ENCODE peak calls at places on chromosome 2, in six cellular contexts. One of them, this sample, is unnamed.

GRCh38 chr2:30300456-30301221 is 69.3 kb downstream of the LBH start:
- DNase-seq in heart right ventricle: peak; percentile 43
- DNase-seq in DND-41: no peak
- DNase-seq in tibial artery: no peak
- DNase-seq in stomach: no peak
- DNase-seq in cardiac muscle cell: peak; percentile 41
- DNase-seq in this sample: no peak

GRCh38 chr2:148565272-148565894 is 79.2 kb upstream of the EPC2 start:
- DNase-seq in heart right ventricle: no peak
- DNase-seq in DND-41: no peak
- DNase-seq in tibial artery: no peak
- DNase-seq in stomach: no peak
- DNase-seq in cardiac muscle cell: peak; percentile 16
- DNase-seq in this sample: no peak

GRCh38 chr2:226644342-226644957 is 155.2 kb downstream of the IRS1 start:
- DNase-seq in heart right ventricle: peak; percentile 34
- DNase-seq in DND-41: no peak
- DNase-seq in tibial artery: no peak
- DNase-seq in stomach: no peak
- DNase-seq in cardiac muscle cell: peak; percentile 71
- DNase-seq in this sample: no peak

GRCh38 chr2:213640742-213641425 is 356.6 kb downstream of the SPAG16 start:
- DNase-seq in heart right ventricle: no peak
- DNase-seq in DND-41: no peak
- DNase-seq in tibial artery: no peak
- DNase-seq in stomach: no peak
- DNase-seq in cardiac muscle cell: no peak
- DNase-seq in this sample: no peak

GRCh38 chr2:117983040-117983439 is 30.8 kb downstream of the CCDC93 start:
- DNase-seq in heart right ventricle: no peak
- DNase-seq in DND-41: no peak
- DNase-seq in tibial artery: no peak
- DNase-seq in stomach: no peak
- DNase-seq in cardiac muscle cell: peak; percentile 43
- DNase-seq in this sample: no peak

GRCh38 chr2:189466656-189467055 is 25.4 kb downstream of the WDR75 start:
- DNase-seq in heart right ventricle: peak; percentile 26
- DNase-seq in DND-41: no peak
- DNase-seq in tibial artery: no peak
- DNase-seq in stomach: no peak
- DNase-seq in cardiac muscle cell: peak; percentile 73
- DNase-seq in this sample: no peak

GRCh38 chr2:175154670-175155082 is 13.3 kb downstream of the ATF2 start:
- DNase-seq in heart right ventricle: no peak
- DNase-seq in DND-41: no peak
- DNase-seq in tibial artery: no peak
- DNase-seq in stomach: no peak
- DNase-seq in cardiac muscle cell: peak; percentile 76
- DNase-seq in this sample: no peak

GRCh38 chr2:19371996-19372582 is 13.7 kb upstream of the OSR1 start:
- DNase-seq in heart right ventricle: no peak
- DNase-seq in DND-41: no peak
- DNase-seq in tibial artery: no peak
- DNase-seq in stomach: no peak
- DNase-seq in cardiac muscle cell: peak; percentile 52
- DNase-seq in this sample: no peak

GRCh38 chr2:67846341-67847070 is 216.3 kb downstream of the C1D start:
- DNase-seq in heart right ventricle: peak; percentile 81
- DNase-seq in DND-41: peak; percentile 46
- DNase-seq in tibial artery: peak; percentile 85
- DNase-seq in stomach: peak; percentile 90
- DNase-seq in cardiac muscle cell: peak; percentile 97
- DNase-seq in this sample: no peak

GRCh38 chr2:242085941-242086621 is 216.6 kb downstream of the RTP5 start:
- DNase-seq in heart right ventricle: peak; percentile 48
- DNase-seq in DND-41: peak; percentile 25
- DNase-seq in tibial artery: peak; percentile 51
- DNase-seq in stomach: peak; percentile 64
- DNase-seq in cardiac muscle cell: peak; percentile 62
- DNase-seq in this sample: no peak

GRCh38 chr2:233990261-233990798 is 60.2 kb upstream of the SPP2 start:
- DNase-seq in heart right ventricle: no peak
- DNase-seq in DND-41: peak; percentile 26
- DNase-seq in tibial artery: no peak
- DNase-seq in stomach: peak; percentile 46
- DNase-seq in cardiac muscle cell: no peak
- DNase-seq in this sample: peak; percentile 52

GRCh38 chr2:162090109-162090508 is 16.1 kb upstream of the DPP4 start:
- DNase-seq in heart right ventricle: no peak
- DNase-seq in DND-41: no peak
- DNase-seq in tibial artery: no peak
- DNase-seq in stomach: no peak
- DNase-seq in cardiac muscle cell: peak; percentile 28
- DNase-seq in this sample: no peak

GRCh38 chr2:46509804-46510203 is 30.4 kb downstream of the TMEM247 start:
- DNase-seq in heart right ventricle: no peak
- DNase-seq in DND-41: no peak
- DNase-seq in tibial artery: no peak
- DNase-seq in stomach: no peak
- DNase-seq in cardiac muscle cell: no peak
- DNase-seq in this sample: no peak

GRCh38 chr2:239830718-239831271 is 194.3 kb downstream of the NDUFA10 start:
- DNase-seq in heart right ventricle: no peak
- DNase-seq in DND-41: no peak
- DNase-seq in tibial artery: no peak
- DNase-seq in stomach: peak; percentile 24
- DNase-seq in cardiac muscle cell: no peak
- DNase-seq in this sample: no peak

GRCh38 chr2:196077821-196078220 is 9.2 kb upstream of the DNAH7 start:
- DNase-seq in heart right ventricle: no peak
- DNase-seq in DND-41: no peak
- DNase-seq in tibial artery: no peak
- DNase-seq in stomach: no peak
- DNase-seq in cardiac muscle cell: no peak
- DNase-seq in this sample: no peak

GRCh38 chr2:64453710-64454315 is at the start of gene LGALSL:
- DNase-seq in heart right ventricle: peak; percentile 72
- DNase-seq in DND-41: no peak
- DNase-seq in tibial artery: peak; percentile 74
- DNase-seq in stomach: peak; percentile 90
- DNase-seq in cardiac muscle cell: peak; percentile 57
- DNase-seq in this sample: peak; percentile 22

GRCh38 chr2:133760366-133760765 is 192.1 kb upstream of the NCKAP5 start:
- DNase-seq in heart right ventricle: no peak
- DNase-seq in DND-41: no peak
- DNase-seq in tibial artery: no peak
- DNase-seq in stomach: no peak
- DNase-seq in cardiac muscle cell: no peak
- DNase-seq in this sample: no peak

GRCh38 chr2:225002656-225003045 is 39.6 kb downstream of the DOCK10 start:
- DNase-seq in heart right ventricle: no peak
- DNase-seq in DND-41: no peak
- DNase-seq in tibial artery: no peak
- DNase-seq in stomach: no peak
- DNase-seq in cardiac muscle cell: no peak
- DNase-seq in this sample: no peak

GRCh38 chr2:82487354-82487753 is 1971.7 kb downstream of the SUCLG1 start:
- DNase-seq in heart right ventricle: no peak
- DNase-seq in DND-41: no peak
- DNase-seq in tibial artery: no peak
- DNase-seq in stomach: no peak
- DNase-seq in cardiac muscle cell: no peak
- DNase-seq in this sample: no peak
- H3K4me1 ChIP-seq in heart right ventricle: no peaks in the 10 kb centered on the region
- H3K4me1 ChIP-seq in DND-41: no peaks in the 10 kb centered on the region
- H3K4me1 ChIP-seq in tibial artery: no peaks in the 10 kb centered on the region
- H3K4me1 ChIP-seq in stomach: no peaks in the 10 kb centered on the region
- H3K4me1 ChIP-seq in cardiac muscle cell: no peaks in the 10 kb centered on the region
- H3K4me1 ChIP-seq in this sample: no peaks in the 10 kb centered on the region

DNA sequence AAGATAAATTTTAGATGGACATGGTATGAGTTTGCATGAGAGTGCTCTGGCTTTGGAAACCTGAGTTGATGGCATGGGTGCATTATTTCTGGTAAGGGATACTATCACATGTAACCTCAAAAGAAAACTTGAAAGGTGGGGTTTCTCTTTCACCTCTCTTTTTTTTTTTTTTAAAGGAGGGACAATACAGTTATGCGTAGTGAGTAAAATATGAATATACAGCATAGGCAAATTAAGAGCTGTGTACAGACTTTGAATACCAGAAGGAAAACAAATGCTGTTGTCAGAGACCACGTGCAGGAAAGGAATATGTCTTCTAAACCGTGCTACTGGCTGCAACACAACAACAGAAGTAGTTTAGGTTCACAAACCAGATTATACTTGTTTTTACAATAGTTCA is 82.1 kb downstream of the MAP4K4 start:
- DNase-seq in heart right ventricle: no peak
- DNase-seq in DND-41: no peak
- DNase-seq in tibial artery: no peak
- DNase-seq in stomach: no peak
- DNase-seq in cardiac muscle cell: no peak
- DNase-seq in this sample: no peak
- H3K36me3 ChIP-seq in heart right ventricle: no peaks in the 10 kb centered on the region
- H3K36me3 ChIP-seq in DND-41: no peaks in the 10 kb centered on the region
- H3K36me3 ChIP-seq in tibial artery: no peaks in the 10 kb centered on the region
- H3K36me3 ChIP-seq in stomach: no peaks in the 10 kb centered on the region
- H3K36me3 ChIP-seq in cardiac muscle cell: no peaks in the 10 kb centered on the region
- H3K36me3 ChIP-seq in this sample: no peaks in the 10 kb centered on the region

GRCh38 chr2:177247693-177248262 is 16.7 kb downstream of the NFE2L2 start:
- DNase-seq in heart right ventricle: no peak
- DNase-seq in DND-41: no peak
- DNase-seq in tibial artery: no peak
- DNase-seq in stomach: no peak
- DNase-seq in cardiac muscle cell: no peak
- DNase-seq in this sample: no peak
- H3K27ac ChIP-seq in heart right ventricle: peak overlapping the region; percentile 89
- H3K27ac ChIP-seq in DND-41: no peak overlapping the region
- H3K27ac ChIP-seq in tibial artery: no peak overlapping the region
- H3K27ac ChIP-seq in stomach: no peak overlapping the region
- H3K27ac ChIP-seq in cardiac muscle cell: peak overlapping the region; percentile 34
- H3K27ac ChIP-seq in this sample: no peak overlapping the region

DNA sequence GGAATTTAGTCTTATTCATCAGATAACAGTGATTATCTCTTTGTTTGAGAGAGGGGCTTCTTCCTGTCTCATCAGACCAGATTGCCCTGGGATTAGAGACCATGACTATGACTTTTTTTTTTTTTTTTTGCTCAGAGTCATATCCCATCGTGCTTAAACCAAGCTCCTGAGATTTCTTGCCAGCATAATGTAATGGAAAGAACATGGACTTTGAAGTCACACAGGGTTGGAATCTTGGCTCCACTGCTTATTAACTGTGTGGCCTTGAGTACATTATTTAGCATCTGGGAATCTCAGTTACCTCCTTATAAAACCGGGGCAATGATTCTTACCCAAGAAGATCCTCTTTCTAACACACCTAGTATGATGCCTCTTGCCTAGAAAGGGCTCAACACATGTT is 268.3 kb downstream of the DYSF start:
- DNase-seq in heart right ventricle: no peak
- DNase-seq in DND-41: no peak
- DNase-seq in tibial artery: no peak
- DNase-seq in stomach: no peak
- DNase-seq in cardiac muscle cell: no peak
- DNase-seq in this sample: no peak
- H3K4me1 ChIP-seq in heart right ventricle: peaks cover 27% of the 10 kb centered on the region
- H3K4me1 ChIP-seq in DND-41: no peaks in the 10 kb centered on the region
- H3K4me1 ChIP-seq in tibial artery: peaks cover 47% of the 10 kb centered on the region
- H3K4me1 ChIP-seq in stomach: peaks cover 14% of the 10 kb centered on the region
- H3K4me1 ChIP-seq in cardiac muscle cell: peaks cover 32% of the 10 kb centered on the region
- H3K4me1 ChIP-seq in this sample: no peaks in the 10 kb centered on the region

GRCh38 chr2:3580449-3580848 is 5.4 kb downstream of the RPS7 start:
- DNase-seq in heart right ventricle: no peak
- DNase-seq in DND-41: no peak
- DNase-seq in tibial artery: no peak
- DNase-seq in stomach: no peak
- DNase-seq in cardiac muscle cell: no peak
- DNase-seq in this sample: no peak
- H3K36me3 ChIP-seq in heart right ventricle: no peaks in the 10 kb centered on the region
- H3K36me3 ChIP-seq in DND-41: peaks cover 92% of the 10 kb centered on the region
- H3K36me3 ChIP-seq in tibial artery: peaks cover 76% of the 10 kb centered on the region
- H3K36me3 ChIP-seq in stomach: peaks cover 78% of the 10 kb centered on the region
- H3K36me3 ChIP-seq in cardiac muscle cell: peaks cover 66% of the 10 kb centered on the region
- H3K36me3 ChIP-seq in this sample: peaks cover 53% of the 10 kb centered on the region